ENCODE peak calls at places on chromosomes 6 and 20, in five cellular contexts. One of them, this sample, is unnamed.

GRCh38 chr20:33676652-33677645 is 2.7 kb upstream of the NECAB3 start:
- DNase-seq in H54: no peak
- DNase-seq in lung: no peak
- DNase-seq in hippocampal formation: no peak
- DNase-seq in lung microvascular endothelial cell: no peak
- DNase-seq in this sample: no peak

GRCh38 chr6:16333580-16333979 is 95.2 kb downstream of the GMPR start:
- DNase-seq in H54: no peak
- DNase-seq in lung: no peak
- DNase-seq in hippocampal formation: no peak
- DNase-seq in lung microvascular endothelial cell: no peak
- DNase-seq in this sample: no peak

GRCh38 chr6:31074406-31074805 is 38.0 kb downstream of the C6orf15 start:
- DNase-seq in H54: no peak
- DNase-seq in lung: no peak
- DNase-seq in hippocampal formation: no peak
- DNase-seq in lung microvascular endothelial cell: no peak
- DNase-seq in this sample: no peak

GRCh38 chr6:130513770-130514169 is 148.0 kb downstream of the TMEM200A start:
- DNase-seq in H54: no peak
- DNase-seq in lung: no peak
- DNase-seq in hippocampal formation: no peak
- DNase-seq in lung microvascular endothelial cell: no peak
- DNase-seq in this sample: no peak

GRCh38 chr20:45629496-45630100 is at the start of gene WFDC10A:
- DNase-seq in H54: peak; percentile 55
- DNase-seq in lung: peak; percentile 54
- DNase-seq in hippocampal formation: no peak
- DNase-seq in lung microvascular endothelial cell: peak; percentile 58
- DNase-seq in this sample: peak; percentile 93

GRCh38 chr6:4668271-4669179 is 107.7 kb upstream of the CDYL start:
- DNase-seq in H54: no peak
- DNase-seq in lung: no peak
- DNase-seq in hippocampal formation: no peak
- DNase-seq in lung microvascular endothelial cell: peak; percentile 17
- DNase-seq in this sample: no peak

GRCh38 chr6:107692351-107692750 is 131.8 kb downstream of the SCML4 start:
- DNase-seq in H54: no peak
- DNase-seq in lung: no peak
- DNase-seq in hippocampal formation: no peak
- DNase-seq in lung microvascular endothelial cell: no peak
- DNase-seq in this sample: no peak

GRCh38 chr6:158545043-158545966 is 14.6 kb upstream of the TMEM181 start:
- DNase-seq in H54: no peak
- DNase-seq in lung: no peak
- DNase-seq in hippocampal formation: no peak
- DNase-seq in lung microvascular endothelial cell: no peak
- DNase-seq in this sample: no peak

GRCh38 chr20:59222239-59222981 is 58.8 kb downstream of the ZNF831 start:
- DNase-seq in H54: peak; percentile 79
- DNase-seq in lung: peak; percentile 75
- DNase-seq in hippocampal formation: peak; percentile 59
- DNase-seq in lung microvascular endothelial cell: peak; percentile 75
- DNase-seq in this sample: peak; percentile 71

GRCh38 chr6:166533205-166533824 is 53.2 kb downstream of the RAMACL start:
- DNase-seq in H54: no peak
- DNase-seq in lung: no peak
- DNase-seq in hippocampal formation: no peak
- DNase-seq in lung microvascular endothelial cell: no peak
- DNase-seq in this sample: no peak

GRCh38 chr6:74100719-74101287 is 404.8 kb downstream of the CD109 start:
- DNase-seq in H54: no peak
- DNase-seq in lung: no peak
- DNase-seq in hippocampal formation: no peak
- DNase-seq in lung microvascular endothelial cell: no peak
- DNase-seq in this sample: no peak

GRCh38 chr6:28089054-28089453 is 8.7 kb downstream of the ZNF165 start:
- DNase-seq in H54: no peak
- DNase-seq in lung: no peak
- DNase-seq in hippocampal formation: no peak
- DNase-seq in lung microvascular endothelial cell: no peak
- DNase-seq in this sample: no peak

GRCh38 chr6:40947876-40948514 is 91.0 kb downstream of the UNC5CL start:
- DNase-seq in H54: no peak
- DNase-seq in lung: no peak
- DNase-seq in hippocampal formation: no peak
- DNase-seq in lung microvascular endothelial cell: peak; percentile 73
- DNase-seq in this sample: no peak

GRCh38 chr6:21610376-21610775 is 16.8 kb downstream of the SOX4 start:
- DNase-seq in H54: no peak
- DNase-seq in lung: no peak
- DNase-seq in hippocampal formation: no peak
- DNase-seq in lung microvascular endothelial cell: no peak
- DNase-seq in this sample: no peak